ENCODE peak calls at places on chromosome 1, in nine cellular contexts. Z is osteoblast, N is NCI-H748 treated with DMSO at 0.1 percent for 48 hours, H is memory B cell, M is sigmoid colon, I is iPS-NIHi11, G is EH, U is stromal cell of bone marrow, E is retina. R is an unnamed sample.

GRCh38 chr1:201788296-201788695 is 40.7 kb upstream of the IPO9 start:
- DNase-seq in G (no peak), N (no peak), I (no peak), M (no peak), E (no peak), H (no peak), Z (no peak), U (no peak), R (no peak)

GRCh38 chr1:231040019-231040799 is at the start of gene FAM89A:
- DNase-seq in E (peak; percentile 46), U (peak; percentile 11), H (peak; percentile 71), M (peak; percentile 71), I (peak; percentile 93), N (no peak), G (peak; percentile 48), Z (peak; percentile 96), R (no peak)

GRCh38 chr1:208203127-208203847 is 40.9 kb downstream of the PLXNA2 start:
- DNase-seq in G (peak; percentile 67), M (no peak), E (no peak), H (no peak), Z (no peak), U (peak; percentile 70), N (peak; percentile 74), I (no peak), R (no peak)

GRCh38 chr1:84156210-84156621 is 12.1 kb downstream of the PRKACB start:
- DNase-seq in H (no peak), Z (no peak), U (peak; percentile 71), I (no peak), N (no peak), E (no peak), G (peak; percentile 88), M (no peak), R (peak; percentile 65)

GRCh38 chr1:95655321-95656020 is 421.5 kb downstream of the RWDD3 start:
- DNase-seq in N (no peak), H (no peak), Z (no peak), E (peak; percentile 47), I (no peak), G (no peak), M (no peak), U (no peak), R (no peak)

GRCh38 chr1:99969260-99969728 is 502 bp upstream of the SLC35A3 start:
- DNase-seq in E (no peak), H (no peak), M (no peak), G (no peak), U (no peak), I (no peak), N (no peak), Z (peak; percentile 44), R (no peak)

GRCh38 chr1:37497832-37498231 is 16.7 kb downstream of the MEAF6 start:
- DNase-seq in H (no peak), I (no peak), U (no peak), N (no peak), E (no peak), G (no peak), M (no peak), Z (no peak), R (no peak)

GRCh38 chr1:85579619-85580018 is 942 bp upstream of the CCN1 start:
- DNase-seq in G (peak; percentile 90), N (no peak), E (peak; percentile 53), I (no peak), Z (peak; percentile 94), M (peak; percentile 77), U (no peak), H (no peak), R (peak; percentile 43)

GRCh38 chr1:150876111-150876434 is 326 bp downstream of the ARNT start:
- DNase-seq in H (no peak), M (no peak), Z (peak; percentile 57), E (peak; percentile 77), G (peak; percentile 65), I (peak; percentile 74), N (peak; percentile 54), U (no peak), R (peak; percentile 17)

GRCh38 chr1:209491897-209492296 is 91.6 kb upstream of the CAMK1G start:
- DNase-seq in H (no peak), Z (no peak), N (no peak), I (no peak), M (no peak), E (no peak), U (no peak), G (no peak), R (no peak)

GRCh38 chr1:2548068-2548589 is 8.0 kb upstream of the TNFRSF14 start:
- DNase-seq in E (peak; percentile 85), H (peak; percentile 84), N (peak; percentile 16), U (peak; percentile 35), M (peak; percentile 91), I (peak; percentile 85), Z (peak; percentile 100), G (peak; percentile 71), R (peak; percentile 47)